ENCODE peak calls at places on chromosomes 11 and 22, in five cellular contexts. D is activated CD8-positive, alpha-beta memory T cell treated with anti-CD3 and anti-CD28 coated beads, Interleukin-2, amount 10 ng/mL, durations not matched to agents 7 days and 5 days; F is activated CD4-positive, CD25-positive, alpha-beta regulatory T cell treated with anti-CD3 and anti-CD28 coated beads, Interleukin-2, amount 50 U/mL, for 72 hours; P is Peyer's patch; A is iris pigment epithelial cell. C is an unnamed sample.

GRCh38 chr22:44454113-44454769 is 43.8 kb downstream of the RTL6 start:
- DNase-seq in D (peak; percentile 30), F (peak; percentile 29), P (peak; percentile 25), A (no peak), C (no peak)

GRCh38 chr11:1034001-1034400 is 2.5 kb downstream of the MUC6 start:
- DNase-seq in D (no peak), F (no peak), P (no peak), A (no peak), C (no peak)

GRCh38 chr22:49948958-49949913 is 11.3 kb upstream of the PIM3 start:
- DNase-seq in D (no peak), F (no peak), P (peak; percentile 95), A (no peak), C (no peak)

GRCh38 chr11:77557553-77557952 is 32.2 kb upstream of the AQP11 start:
- DNase-seq in D (no peak), F (no peak), P (no peak), A (no peak), C (no peak)

GRCh38 chr11:70689764-70690163 is 291.4 kb downstream of the CTTN start:
- DNase-seq in D (no peak), F (no peak), P (no peak), A (no peak), C (no peak)

GRCh38 chr11:78339483-78339882 is 78.1 kb downstream of the GAB2 start:
- DNase-seq in D (no peak), F (no peak), P (no peak), A (no peak), C (no peak)

GRCh38 chr11:65695459-65696241 is 16.4 kb upstream of the KAT5 start:
- DNase-seq in D (no peak), F (no peak), P (no peak), A (no peak), C (no peak)

GRCh38 chr11:115623021-115623451 is 118.8 kb upstream of the CADM1 start:
- DNase-seq in D (no peak), F (no peak), P (no peak), A (peak; percentile 80), C (peak; percentile 90)

GRCh38 chr11:14055936-14056335 is 93.4 kb downstream of the SPON1 start:
- DNase-seq in D (no peak), F (no peak), P (no peak), A (no peak), C (no peak)

GRCh38 chr11:69298778-69299461 is 5.0 kb downstream of the MYEOV start:
- DNase-seq in D (no peak), F (no peak), P (no peak), A (peak; percentile 36), C (no peak)

GRCh38 chr11:32290783-32291182 is 144.6 kb downstream of the WT1 start:
- DNase-seq in D (no peak), F (no peak), P (no peak), A (no peak), C (no peak)

GRCh38 chr22:47328550-47329243 is 566.2 kb downstream of the TBC1D22A start:
- DNase-seq in D (no peak), F (no peak), P (no peak), A (peak; percentile 95), C (peak; percentile 69)

GRCh38 chr11:102831128-102831708 is 12.2 kb downstream of the MMP3 start:
- DNase-seq in D (no peak), F (no peak), P (peak; percentile 84), A (peak; percentile 58), C (peak; percentile 18)

C was measured in brain pericyte.